ENCODE peak calls at places on chromosomes 6 and 20, in five cellular contexts. H is IMR-90, G is RWPE1, Y is ascending aorta, W is prostate gland. E is an unnamed sample.

GRCh38 chr6:38266921-38267354 is 372.8 kb downstream of the BTBD9 start:
- DNase-seq in Y (no peak), H (peak), G (no peak), W (no peak), E (no peak)

GRCh38 chr6:137921823-137922222 is 54.8 kb downstream of the TNFAIP3 start:
- DNase-seq in Y (no peak), H (no peak), G (no peak), W (no peak), E (no peak)

GRCh38 chr20:62451156-62451767 is 23.9 kb upstream of the RBBP8NL start:
- DNase-seq in W (no peak), Y (no peak), H (no peak), G (no peak), E (no peak)

GRCh38 chr6:40485300-40485699 is 101.9 kb downstream of the LRFN2 start:
- DNase-seq in G (no peak), W (no peak), Y (no peak), H (no peak), E (no peak)

GRCh38 chr6:125149256-125150144 is 4.1 kb upstream of the TPD52L1 start:
- DNase-seq in Y (no peak), H (peak), W (no peak), G (peak), E (no peak)

GRCh38 chr6:154236646-154237236 is 119.9 kb downstream of the IPCEF1 start:
- DNase-seq in W (no peak), H (peak), G (no peak), Y (no peak), E (no peak)

GRCh38 chr20:8073024-8073832 is 53.7 kb upstream of the TMX4 start:
- DNase-seq in G (peak), H (peak), W (no peak), Y (no peak), E (no peak)

GRCh38 chr6:53250761-53251672 is 97.7 kb downstream of the ELOVL5 start:
- DNase-seq in Y (no peak), H (peak), W (no peak), G (no peak), E (no peak)

GRCh38 chr6:15619330-15619729 is 43.5 kb downstream of the DTNBP1 start:
- DNase-seq in G (no peak), H (no peak), W (no peak), Y (no peak), E (no peak)

GRCh38 chr20:12237772-12238171 is 320.1 kb downstream of the BTBD3 start:
- DNase-seq in H (no peak), Y (no peak), W (no peak), G (no peak), E (peak)

GRCh38 chr6:36445651-36446050 is 2.9 kb downstream of the KCTD20 start:
- DNase-seq in Y (no peak), G (no peak), H (no peak), W (no peak), E (no peak)

DNA sequence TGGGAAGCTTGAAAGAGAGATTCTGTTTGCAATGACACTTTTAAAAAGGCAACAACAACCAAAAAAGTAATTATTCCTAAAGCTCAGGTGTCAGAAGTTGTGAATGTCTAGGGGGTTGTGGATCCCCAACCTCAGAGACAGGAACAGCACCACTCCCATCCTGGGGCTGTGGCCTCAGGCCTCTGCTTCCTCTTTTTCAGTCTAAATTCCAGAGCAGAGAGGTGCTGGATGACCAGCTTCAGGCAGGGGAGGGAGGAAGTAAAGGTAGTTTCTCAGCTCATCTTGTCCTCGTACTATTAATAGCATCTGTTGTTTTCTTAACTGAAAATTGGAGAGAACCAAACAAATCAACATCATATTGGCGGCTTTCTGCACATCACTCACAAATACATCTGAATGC is 8.3 kb downstream of the NT5E start:
- DNase-seq in W (no peak), G (no peak), Y (no peak), H (no peak), E (no peak)
- H3K27ac ChIP-seq in W (no peak), G (peak), Y (peak), H (peak), E (no peak)

GRCh38 chr6:29892696-29893095 is 49.6 kb upstream of the HLA-A start:
- DNase-seq in Y (no peak), H (no peak), W (no peak), G (peak), E (no peak)

GRCh38 chr6:29886686-29887085 is 55.6 kb upstream of the HLA-A start:
- DNase-seq in H (no peak), Y (no peak), G (no peak), W (no peak), E (no peak)

GRCh38 chr6:29887330-29887818 is 55.0 kb upstream of the HLA-A start:
- DNase-seq in G (peak), Y (no peak), H (peak), W (peak), E (no peak)

GRCh38 chr6:29884261-29884660 is 56.6 kb downstream of the HLA-G start:
- DNase-seq in W (no peak), Y (no peak), H (no peak), G (no peak), E (no peak)

GRCh38 chr6:29887819-29888581 is 54.3 kb upstream of the HLA-A start:
- DNase-seq in W (peak), G (peak), H (peak), Y (no peak), E (peak)
- H3K27ac ChIP-seq in W (peak), G (peak), H (peak), Y (peak), E (peak)

GRCh38 chr20:59032713-59033059 is 551 bp upstream of the ATP5F1E start:
- DNase-seq in H (peak), Y (no peak), G (peak), W (no peak), E (no peak)
- H3K27ac ChIP-seq in H (peak), Y (peak), G (peak), W (peak), E (peak)

GRCh38 chr20:49562341-49563014 is 5.5 kb downstream of the PTGIS start:
- DNase-seq in W (peak), H (peak), G (peak), Y (peak), E (no peak)
- H3K27ac ChIP-seq in W (peak), H (peak), G (no peak), Y (peak), E (no peak)

GRCh38 chr6:109327959-109328358 is 54.3 kb downstream of the CD164 start:
- DNase-seq in H (no peak), Y (no peak), W (no peak), G (no peak), E (no peak)
- H3K27ac ChIP-seq in H (no peak), Y (no peak), W (no peak), G (no peak), E (no peak)

DNA sequence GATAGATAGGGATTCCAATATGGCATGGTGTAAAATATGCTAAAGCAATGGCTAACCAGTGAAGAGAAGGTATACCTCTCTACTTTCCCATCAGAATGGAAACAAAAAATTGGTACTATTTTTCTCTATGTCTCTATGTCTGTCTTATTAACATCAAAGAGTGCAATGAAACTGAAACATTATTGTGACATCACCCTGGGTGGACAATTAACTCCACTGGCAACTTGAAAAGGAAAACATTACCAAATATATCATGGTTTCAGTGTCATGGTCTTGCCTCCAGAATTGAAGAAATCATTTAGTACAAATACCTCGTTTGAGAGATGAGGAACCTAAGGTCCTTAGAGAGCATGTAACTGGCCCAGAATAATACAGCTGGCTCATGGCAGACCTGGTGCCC is 1132.5 kb upstream of the MAP3K7 start:
- DNase-seq in G (no peak), W (no peak), Y (no peak), H (no peak), E (no peak)
- H3K27ac ChIP-seq in G (no peak), W (no peak), Y (no peak), H (no peak), E (no peak)

E was measured in substantia nigra.